ENCODE peak calls at places on chromosomes 12 and 14, in eight cellular contexts. C is H4, K is germinal center, B is T-helper 2 cell, G is GOT3, P is progenitor cell of endocrine pancreas, Q is HT1080, O is BJ. D is an unnamed sample.
A peak's percentile ranks its signal among the peaks of the same experiment; 100 is the strongest.

GRCh38 chr14:105931808-105932483 is 405.6 kb downstream of the TMEM121 start:
- DNase-seq in C (peak; percentile 1), K (no peak), B (no peak), G (no peak), P (no peak), Q (no peak), O (no peak), D (peak; percentile 5)

GRCh38 chr14:67241416-67242362 is at the start of gene PALS1:
- DNase-seq in C (peak; percentile 42), K (no peak), B (no peak), G (no peak), P (peak; percentile 77), Q (peak; percentile 77), O (peak; percentile 39), D (no peak)

GRCh38 chr14:36652542-36653201 is 9.0 kb upstream of the PAX9 start:
- DNase-seq in C (no peak), K (no peak), B (no peak), G (no peak), P (no peak), Q (peak; percentile 10), O (no peak), D (no peak)

GRCh38 chr12:50776749-50777728 is 13.1 kb downstream of the ATF1 start:
- DNase-seq in C (no peak), K (no peak), B (no peak), G (no peak), P (no peak), Q (no peak), O (no peak), D (no peak)

GRCh38 chr12:6205761-6206160 is 5.6 kb downstream of the CD9 start:
- DNase-seq in C (no peak), K (no peak), B (no peak), G (no peak), P (no peak), Q (no peak), O (no peak), D (no peak)

GRCh38 chr14:63996575-63997220 is 143.9 kb downstream of the SYNE2 start:
- DNase-seq in C (no peak), K (no peak), B (no peak), G (no peak), P (no peak), Q (peak; percentile 63), O (peak; percentile 6), D (no peak)

GRCh38 chr14:101202627-101203404 is 299.3 kb upstream of the RTL1 start:
- DNase-seq in C (no peak), K (no peak), B (no peak), G (no peak), P (peak; percentile 7), Q (no peak), O (no peak), D (peak; percentile 15)

GRCh38 chr12:90102957-90103652 is 394.5 kb upstream of the ATP2B1 start:
- DNase-seq in C (peak; percentile 40), K (peak; percentile 44), B (no peak), G (no peak), P (no peak), Q (peak; percentile 45), O (no peak), D (no peak)

GRCh38 chr14:105487449-105487985 is 831 bp downstream of the CRIP1 start:
- DNase-seq in C (no peak), K (peak; percentile 70), B (peak; percentile 72), G (no peak), P (no peak), Q (no peak), O (no peak), D (no peak)

GRCh38 chr14:57388072-57388471 is 2.3 kb upstream of the NAA30 start:
- DNase-seq in C (no peak), K (no peak), B (no peak), G (no peak), P (no peak), Q (no peak), O (no peak), D (no peak)

GRCh38 chr12:53958128-53958527 is 3.4 kb downstream of the HOXC12 start:
- DNase-seq in C (no peak), K (no peak), B (no peak), G (no peak), P (no peak), Q (no peak), O (no peak), D (no peak)